ENCODE peak calls at places on chromosomes 3 and 15, in seven cellular contexts. C is lung, F is fibroblast of pulmonary artery, E is adrenal gland, J is prostate gland, T is cardiac muscle cell, W is PC-3. I is an unnamed sample.

GRCh38 chr15:83304861-83305661 is 20.6 kb upstream of the BNC1 start:
- DNase-seq in C (no peak), F (no peak), E (no peak), J (no peak), T (no peak), W (peak), I (peak)

GRCh38 chr15:99324082-99324620 is 72.9 kb downstream of the LRRC28 start:
- DNase-seq in C (no peak), F (peak), E (no peak), J (no peak), T (peak), W (peak), I (peak)

GRCh38 chr15:89542369-89542768 is 32.9 kb upstream of the TICRR start:
- DNase-seq in C (no peak), F (no peak), E (no peak), J (no peak), T (no peak), W (no peak), I (peak)

GRCh38 chr3:35965908-35966307 is 326.6 kb downstream of the ARPP21 start:
- DNase-seq in C (no peak), F (peak), E (no peak), J (no peak), T (peak), W (peak), I (peak)

GRCh38 chr3:195154111-195154791 is 116.7 kb downstream of the XXYLT1 start:
- DNase-seq in C (no peak), F (peak), E (no peak), J (no peak), T (no peak), W (no peak), I (no peak)

GRCh38 chr15:74776851-74777768 is 4.8 kb upstream of the CSK start:
- DNase-seq in C (no peak), F (no peak), E (no peak), J (no peak), T (peak), W (no peak), I (no peak)

GRCh38 chr3:24264748-24265158 is 229.9 kb downstream of the THRB start:
- DNase-seq in C (no peak), F (peak), E (peak), J (no peak), T (peak), W (peak), I (peak)

GRCh38 chr15:67048281-67049279 is 16.8 kb upstream of the SMAD3 start:
- DNase-seq in C (peak), F (peak), E (peak), J (peak), T (no peak), W (peak), I (peak)

GRCh38 chr3:193057616-193058015 is 140.0 kb upstream of the MB21D2 start:
- DNase-seq in C (no peak), F (no peak), E (no peak), J (no peak), T (peak), W (no peak), I (no peak)

GRCh38 chr3:60839242-60839641 is 412.0 kb downstream of the FHIT start:
- DNase-seq in C (no peak), F (no peak), E (no peak), J (no peak), T (peak), W (peak), I (peak)

GRCh38 chr3:86594838-86595237 is 396.1 kb downstream of the VGLL3 start:
- DNase-seq in C (no peak), F (no peak), E (no peak), J (no peak), T (no peak), W (peak), I (no peak)

GRCh38 chr3:45021524-45021923 is 4.6 kb upstream of the CLEC3B start:
- DNase-seq in C (no peak), F (no peak), E (no peak), J (no peak), T (no peak), W (no peak), I (no peak)

GRCh38 chr3:46668116-46668515 is 25.4 kb downstream of the ALS2CL start:
- DNase-seq in C (no peak), F (no peak), E (no peak), J (no peak), T (no peak), W (no peak), I (no peak)

GRCh38 chr3:76369170-76369569 is 583.8 kb upstream of the ZNF717 start:
- DNase-seq in C (no peak), F (peak), E (no peak), J (no peak), T (no peak), W (peak), I (peak)

GRCh38 chr3:128950223-128950938 is 43.5 kb downstream of the CFAP92 start:
- DNase-seq in C (no peak), F (peak), E (no peak), J (no peak), T (peak), W (peak), I (peak)

GRCh38 chr15:47756872-47757271 is 39.6 kb downstream of the SEMA6D start:
- DNase-seq in C (no peak), F (peak), E (peak), J (no peak), T (no peak), W (peak), I (peak)

GRCh38 chr3:113664523-113665094 is 31.8 kb downstream of the USF3 start:
- DNase-seq in C (no peak), F (no peak), E (no peak), J (no peak), T (no peak), W (no peak), I (no peak)

GRCh38 chr3:23752126-23752525 is 53.6 kb upstream of the UBE2E1 start:
- DNase-seq in C (no peak), F (no peak), E (no peak), J (no peak), T (no peak), W (peak), I (no peak)

GRCh38 chr3:131658771-131659170 is 156.0 kb upstream of the MRPL3 start:
- DNase-seq in C (no peak), F (no peak), E (no peak), J (no peak), T (no peak), W (peak), I (peak)

GRCh38 chr15:61479601-61480000 is 250.5 kb upstream of the RORA start:
- DNase-seq in C (no peak), F (no peak), E (no peak), J (no peak), T (no peak), W (peak), I (peak)

GRCh38 chr15:57353317-57353804 is 22.9 kb upstream of the CGNL1 start:
- DNase-seq in C (no peak), F (no peak), E (no peak), J (no peak), T (no peak), W (no peak), I (no peak)

GRCh38 chr15:53359038-53359437 is 400.4 kb downstream of the WDR72 start:
- DNase-seq in C (no peak), F (no peak), E (no peak), J (no peak), T (no peak), W (no peak), I (no peak)

GRCh38 chr3:120147072-120147871 is 53.0 kb upstream of the GSK3B start:
- DNase-seq in C (no peak), F (no peak), E (no peak), J (peak), T (no peak), W (peak), I (peak)

GRCh38 chr15:64865998-64866520 is 24.3 kb downstream of the PLEKHO2 start:
- DNase-seq in C (no peak), F (peak), E (peak), J (no peak), T (no peak), W (no peak), I (peak)

GRCh38 chr3:184773341-184774186 is 38.4 kb upstream of the VPS8 start:
- DNase-seq in C (no peak), F (no peak), E (peak), J (no peak), T (peak), W (no peak), I (no peak)

GRCh38 chr3:184772667-184773272 is 39.2 kb upstream of the VPS8 start:
- DNase-seq in C (no peak), F (no peak), E (no peak), J (no peak), T (no peak), W (no peak), I (no peak)

GRCh38 chr3:184771158-184771730 is 40.7 kb upstream of the VPS8 start:
- DNase-seq in C (no peak), F (no peak), E (no peak), J (no peak), T (no peak), W (no peak), I (no peak)

GRCh38 chr3:184770541-184770940 is 41.4 kb upstream of the VPS8 start:
- DNase-seq in C (no peak), F (no peak), E (no peak), J (no peak), T (no peak), W (no peak), I (no peak)

DNA sequence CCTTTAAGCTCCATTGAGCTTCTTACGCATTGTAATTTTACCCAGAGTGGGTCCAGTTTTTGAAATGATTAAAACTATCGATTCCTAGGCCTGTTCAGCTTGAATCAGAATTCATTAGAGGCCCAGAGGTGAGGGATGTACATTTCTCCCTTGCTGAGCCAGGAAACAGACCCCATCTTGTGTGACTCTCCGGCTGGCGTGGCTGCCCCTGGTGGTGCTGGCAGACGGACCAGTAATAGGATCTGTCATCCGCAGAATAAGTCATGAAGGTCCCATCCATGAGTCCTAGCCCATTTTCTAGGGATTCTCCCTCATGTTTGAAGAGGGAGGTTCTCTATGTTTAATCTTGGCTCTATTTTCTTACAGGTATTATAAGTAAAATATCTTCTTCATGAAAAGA is 40.2 kb upstream of the VPS8 start:
- DNase-seq in C (no peak), F (no peak), E (no peak), J (no peak), T (no peak), W (no peak), I (no peak)
- TF ChIP-seq CTCF in C (no peak), F (no peak), E (no peak), J (no peak), T (no peak), W (no peak), I (no peak)

DNA sequence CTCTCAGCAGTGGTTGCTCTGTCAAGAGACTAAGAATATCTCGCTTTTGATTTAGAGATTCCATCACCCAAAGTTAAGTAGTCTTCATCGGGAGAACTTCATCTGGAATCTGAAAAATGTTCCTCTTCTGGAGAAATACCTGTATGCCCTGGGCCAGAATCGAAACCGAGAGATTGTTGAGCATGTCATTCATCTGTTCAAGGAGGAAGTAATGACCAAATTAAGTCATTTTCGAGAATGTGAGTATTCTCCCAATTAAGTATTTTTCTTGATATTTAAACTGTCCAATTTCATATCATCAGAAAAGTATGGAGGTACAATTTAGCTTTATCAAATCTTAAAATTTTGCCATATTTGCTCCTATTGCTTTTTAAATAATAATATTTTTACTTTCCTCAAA is 12.9 kb upstream of the PSMA4 start:
- DNase-seq in C (no peak), F (no peak), E (no peak), J (no peak), T (no peak), W (no peak), I (no peak)
- H3K4me3 ChIP-seq in C (no peak), F (no peak), E (no peak), J (no peak), T (no peak), W (no peak), I (no peak)

GRCh38 chr3:38138347-38139190 is at the start of gene MYD88:
- DNase-seq in C (peak), F (peak), E (peak), J (peak), T (peak), W (peak), I (peak)
- TF ChIP-seq CTCF in C (no peak), F (no peak), E (no peak), J (no peak), T (no peak), W (no peak), I (no peak)

GRCh38 chr15:79981861-79982455 is 11.0 kb upstream of the BCL2A1 start:
- DNase-seq in C (no peak), F (no peak), E (no peak), J (no peak), T (no peak), W (no peak), I (no peak)
- H3K4me3 ChIP-seq in C (no peak), F (no peak), E (no peak), J (no peak), T (no peak), W (no peak), I (no peak)

GRCh38 chr3:106034313-106034712 is 165.5 kb upstream of the CBLB start:
- DNase-seq in C (no peak), F (no peak), E (peak), J (no peak), T (no peak), W (peak), I (peak)
- TF ChIP-seq CTCF in C (no peak), F (no peak), E (no peak), J (no peak), T (no peak), W (no peak), I (no peak)

GRCh38 chr3:172096881-172097420 is 57.6 kb downstream of the FNDC3B start:
- DNase-seq in C (no peak), F (peak), E (no peak), J (no peak), T (peak), W (peak), I (peak)
- H3K4me3 ChIP-seq in C (no peak), F (no peak), E (no peak), J (no peak), T (no peak), W (no peak), I (no peak)

DNA sequence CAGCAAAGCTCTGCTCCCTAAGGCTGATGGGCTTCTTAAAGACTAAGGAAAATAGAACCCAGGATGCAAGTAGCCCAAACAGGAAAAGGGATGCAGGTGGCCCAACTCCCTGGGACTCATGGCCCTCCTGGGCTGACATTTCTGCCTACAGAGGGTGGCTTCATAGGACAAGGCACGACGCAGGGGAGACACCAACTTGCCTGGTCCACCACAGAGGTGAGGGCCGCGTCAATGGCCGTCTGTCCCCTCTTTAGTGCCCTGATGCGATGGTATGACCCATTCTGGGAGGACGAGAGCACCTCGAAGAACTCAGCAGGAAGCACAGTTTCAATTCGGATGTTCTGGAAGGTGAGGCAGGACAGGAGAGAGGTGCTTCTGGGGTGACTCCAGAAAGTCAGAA is 44.0 kb downstream of the NUP210 start:
- DNase-seq in C (no peak), F (no peak), E (no peak), J (no peak), T (no peak), W (no peak), I (no peak)
- TF ChIP-seq CTCF in C (no peak), F (no peak), E (no peak), J (no peak), T (no peak), W (no peak), I (no peak)